ENCODE peak calls at places on chromosomes 1 and 21, in seven cellular contexts. I is progenitor cell of endocrine pancreas, B is GM13976, Q is GM12865, Z is fibroblast of the aortic adventitia, H is WTC11, K is astrocyte of the spinal cord. N is an unnamed sample.

GRCh38 chr1:194535369-194535768 is 1349.0 kb upstream of the B3GALT2 start:
- DNase-seq in I (peak), B (no peak), Q (no peak), Z (no peak), H (peak), K (no peak), N (no peak)

GRCh38 chr1:20439282-20439681 is 46.7 kb downstream of the CAMK2N1 start:
- DNase-seq in I (no peak), B (no peak), Q (no peak), Z (peak), H (peak), K (peak), N (no peak)

GRCh38 chr1:50610563-50610962 is 187.3 kb upstream of the DMRTA2 start:
- DNase-seq in I (no peak), B (no peak), Q (peak), Z (no peak), H (no peak), K (no peak), N (no peak)

GRCh38 chr21:34814529-34814951 is 145.7 kb downstream of the CLIC6 start:
- DNase-seq in I (no peak), B (no peak), Q (no peak), Z (no peak), H (no peak), K (no peak), N (no peak)

GRCh38 chr1:113253187-113253966 is 136.9 kb upstream of the MAGI3 start:
- DNase-seq in I (no peak), B (no peak), Q (no peak), Z (no peak), H (no peak), K (no peak), N (no peak)

GRCh38 chr1:206687251-206687914 is 2.7 kb downstream of the MAPKAPK2 start:
- DNase-seq in I (no peak), B (no peak), Q (no peak), Z (no peak), H (no peak), K (no peak), N (no peak)

GRCh38 chr1:222084996-222085395 is 343.1 kb upstream of the DUSP10 start:
- DNase-seq in I (no peak), B (no peak), Q (no peak), Z (peak), H (no peak), K (no peak), N (no peak)

GRCh38 chr1:203448521-203449061 is 27.0 kb upstream of the PRELP start:
- DNase-seq in I (no peak), B (no peak), Q (no peak), Z (no peak), H (no peak), K (no peak), N (no peak)

GRCh38 chr1:107706181-107706580 is 258.8 kb downstream of the VAV3 start:
- DNase-seq in I (no peak), B (no peak), Q (no peak), Z (no peak), H (no peak), K (no peak), N (no peak)

GRCh38 chr1:4794020-4794780 is 139.8 kb downstream of the AJAP1 start:
- DNase-seq in I (no peak), B (peak), Q (no peak), Z (no peak), H (no peak), K (no peak), N (no peak)

GRCh38 chr1:59730759-59731478 is 83.8 kb upstream of the HOOK1 start:
- DNase-seq in I (no peak), B (no peak), Q (no peak), Z (peak), H (no peak), K (peak), N (peak)

GRCh38 chr1:204836856-204837255 is 33.8 kb upstream of the NFASC start:
- DNase-seq in I (no peak), B (no peak), Q (no peak), Z (peak), H (no peak), K (no peak), N (no peak)

GRCh38 chr1:48903291-48903690 is 126.6 kb upstream of the BEND5 start:
- DNase-seq in I (no peak), B (no peak), Q (no peak), Z (no peak), H (no peak), K (no peak), N (no peak)

GRCh38 chr1:48906729-48907128 is 130.0 kb upstream of the BEND5 start:
- DNase-seq in I (no peak), B (no peak), Q (no peak), Z (no peak), H (no peak), K (no peak), N (no peak)

DNA sequence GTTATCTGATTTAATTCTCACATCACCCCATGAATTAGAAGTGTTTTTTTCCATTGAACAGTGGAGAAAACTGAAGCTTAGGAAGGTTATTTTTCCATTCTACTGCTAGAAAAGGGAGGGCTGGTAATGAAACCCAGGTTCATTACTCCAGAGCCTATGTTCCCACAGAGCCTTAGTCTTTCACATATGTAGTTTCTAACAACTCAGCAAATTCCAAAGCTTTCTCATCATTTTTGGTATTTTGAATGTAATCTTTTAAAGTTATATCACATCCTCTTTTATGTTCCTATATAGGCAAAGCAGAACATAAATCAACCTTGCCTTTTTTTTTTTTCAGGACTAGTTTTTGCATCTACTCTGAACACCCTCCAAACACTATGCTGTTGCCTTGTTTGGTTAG is 131.9 kb upstream of the BEND5 start:
- DNase-seq in I (no peak), B (no peak), Q (no peak), Z (no peak), H (no peak), K (no peak), N (no peak)
- TF ChIP-seq CTCF in I (no peak), B (no peak), Q (no peak), Z (no peak), H (no peak), K (no peak), N (no peak)

GRCh38 chr1:178294654-178295053 is 200.8 kb downstream of the RASAL2 start:
- DNase-seq in I (no peak), B (no peak), Q (no peak), Z (no peak), H (no peak), K (no peak), N (no peak)

GRCh38 chr1:178301141-178301540 is 195.6 kb downstream of the CLEC20A start:
- DNase-seq in I (no peak), B (no peak), Q (no peak), Z (no peak), H (no peak), K (no peak), N (no peak)

DNA sequence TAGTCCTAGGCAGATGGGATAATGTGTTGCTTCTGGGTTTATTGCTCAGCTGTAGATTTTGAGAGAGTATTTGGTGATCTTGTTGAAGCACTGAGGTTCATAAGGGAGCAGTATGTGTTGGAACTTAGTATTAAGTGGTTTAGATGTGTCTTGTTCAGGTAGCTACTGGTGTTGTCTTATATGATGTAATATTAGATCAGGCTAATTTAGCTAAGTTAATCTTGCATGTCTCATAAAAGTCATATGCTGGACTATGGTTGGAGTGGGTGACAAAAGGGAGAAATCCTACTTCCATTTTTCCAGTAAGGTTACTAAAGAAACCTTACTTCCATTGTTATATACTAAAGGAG is 196.4 kb downstream of the CLEC20A start:
- DNase-seq in I (no peak), B (no peak), Q (no peak), Z (no peak), H (no peak), K (no peak), N (no peak)
- TF ChIP-seq CTCF in I (no peak), B (no peak), Q (no peak), Z (no peak), H (no peak), K (no peak), N (no peak)

DNA sequence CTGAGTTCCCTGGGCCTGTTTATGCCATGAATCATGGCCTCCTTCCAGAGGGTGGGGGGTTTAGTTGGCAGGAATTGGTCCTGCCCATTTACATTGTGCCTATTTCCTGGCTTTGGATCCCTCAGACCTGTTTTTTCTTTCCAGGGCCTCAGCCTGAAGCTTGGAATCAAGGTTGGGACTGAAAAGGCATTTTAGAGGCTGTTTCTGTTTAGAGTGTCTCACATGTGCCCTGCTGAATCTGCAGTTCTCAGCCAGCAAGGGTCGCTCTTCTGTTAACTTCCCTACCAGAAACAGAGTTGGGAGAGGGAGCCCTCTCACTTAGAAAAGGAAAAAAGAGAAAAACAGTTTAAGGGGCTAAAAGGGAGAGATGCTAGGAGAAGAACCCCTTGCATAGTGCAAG is 191.1 kb downstream of the PTPRC start:
- DNase-seq in I (no peak), B (no peak), Q (peak), Z (peak), H (peak), K (peak), N (no peak)
- TF ChIP-seq CTCF in I (peak), B (no peak), Q (peak), Z (peak), H (no peak), K (peak), N (no peak)

DNA sequence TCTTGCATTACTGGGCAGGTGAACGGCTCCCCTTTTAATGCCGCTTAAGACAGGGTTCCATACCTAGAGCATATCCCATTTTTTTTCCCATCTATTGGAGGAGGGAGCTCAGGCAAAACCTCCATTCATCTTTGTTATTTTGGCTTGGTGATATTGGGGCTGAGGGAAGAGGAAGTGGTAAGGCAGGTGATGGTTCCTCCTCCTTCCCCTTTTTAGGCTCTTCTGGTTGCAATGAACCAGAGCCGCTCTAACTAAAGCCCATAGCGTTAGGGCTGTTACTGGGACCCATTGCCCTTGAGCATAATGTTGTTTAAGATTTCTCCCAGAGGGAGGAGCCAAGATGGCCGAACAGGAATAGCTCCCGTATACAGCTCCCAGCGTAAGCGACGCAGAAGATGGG is 21.1 kb downstream of the PYHIN1 start:
- DNase-seq in I (no peak), B (peak), Q (peak), Z (no peak), H (no peak), K (no peak), N (no peak)
- TF ChIP-seq CTCF in I (no peak), B (no peak), Q (no peak), Z (no peak), H (no peak), K (no peak), N (no peak)

GRCh38 chr1:246297314-246298273 is 209.5 kb downstream of the SMYD3 start:
- DNase-seq in I (no peak), B (no peak), Q (no peak), Z (no peak), H (no peak), K (no peak), N (no peak)
- TF ChIP-seq CTCF in I (no peak), B (no peak), Q (no peak), Z (no peak), H (no peak), K (no peak), N (no peak)

DNA sequence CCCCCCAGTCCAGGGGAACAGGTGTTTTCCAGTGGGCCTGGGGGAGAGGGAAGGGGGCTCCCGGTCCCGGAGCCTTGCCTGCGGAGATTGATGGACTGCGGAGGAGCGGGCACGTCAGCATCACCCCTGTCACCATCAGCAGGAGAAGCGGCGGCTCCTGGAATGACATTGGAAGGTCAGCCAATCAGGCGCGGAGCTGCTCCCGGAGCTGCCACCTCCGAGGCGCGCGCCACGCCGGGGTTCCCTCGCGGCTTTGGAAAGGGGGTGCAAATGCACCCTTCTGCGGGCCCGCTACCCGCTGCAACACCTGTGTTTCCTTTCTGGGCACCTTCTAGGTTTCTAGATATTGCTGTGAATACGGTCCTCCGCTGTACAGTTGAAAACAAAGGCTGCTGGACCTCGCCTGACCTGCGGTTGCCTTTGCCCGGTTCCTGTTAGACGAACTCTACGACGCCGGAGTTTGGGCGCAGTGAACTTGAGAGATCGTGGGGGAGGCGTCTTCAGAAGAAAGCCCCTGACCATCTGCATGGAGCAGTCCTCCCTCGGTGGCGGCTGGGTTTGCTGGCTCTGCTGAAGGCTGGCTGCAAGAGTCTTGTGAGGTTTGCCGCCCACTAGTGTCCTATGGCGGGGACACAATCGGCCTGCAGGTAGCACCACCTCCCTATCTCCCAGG is 5.3 kb downstream of the DSCAM start:
- DNase-seq in I (peak), B (no peak), Q (peak), Z (no peak), H (peak), K (peak), N (no peak)
- TF ChIP-seq CTCF in I (peak), B (no peak), Q (no peak), Z (no peak), H (no peak), K (peak), N (no peak)

DNA sequence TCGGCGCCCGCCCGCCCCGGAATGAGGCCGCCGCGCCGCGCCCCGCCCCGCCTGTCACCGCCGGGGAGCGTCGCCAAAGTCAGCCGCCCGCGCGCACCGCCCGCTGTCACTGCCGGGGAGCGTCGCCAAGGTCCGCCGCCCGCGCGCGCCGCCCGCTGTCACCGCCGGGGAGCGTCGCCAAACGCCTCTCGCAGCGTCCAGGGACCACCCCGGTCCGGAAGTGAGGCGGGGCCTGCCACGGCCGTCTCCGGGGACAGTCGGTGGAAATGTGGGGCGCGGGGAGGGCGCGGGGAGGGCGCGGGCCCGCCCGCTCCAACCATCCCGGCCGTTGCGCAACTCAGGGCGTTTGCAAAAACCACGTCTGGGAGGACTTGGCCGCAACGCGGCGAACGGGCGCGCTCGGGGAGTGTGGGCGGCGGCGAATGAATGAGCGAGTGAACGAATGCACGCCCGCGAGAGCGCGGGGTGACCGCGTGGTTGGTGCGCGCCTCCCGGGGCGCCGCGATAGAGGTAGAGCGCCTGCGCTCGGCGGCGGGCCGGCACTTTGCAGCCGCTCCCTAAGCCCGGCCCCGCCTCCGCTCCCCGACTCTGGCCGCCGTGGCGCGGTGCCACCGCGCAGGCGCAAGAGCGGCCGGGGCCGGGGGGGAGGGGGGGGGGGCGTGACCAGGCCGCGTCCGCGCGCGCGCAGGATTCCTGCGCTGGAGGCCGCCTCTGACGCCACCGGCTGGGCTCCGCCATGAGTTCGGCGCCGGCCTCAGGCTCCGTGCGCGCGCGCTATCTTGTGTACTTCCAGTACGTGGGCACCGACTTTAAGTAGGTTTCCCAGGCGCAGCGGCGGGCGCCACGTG is at the start of the genes ACAP3 and PUSL1:
- DNase-seq in I (peak), B (peak), Q (peak), Z (peak), H (peak), K (peak), N (peak)
- TF ChIP-seq CTCF in I (no peak), B (no peak), Q (no peak), Z (no peak), H (no peak), K (no peak), N (no peak)

GRCh38 chr1:36150296-36151132 is 1.2 kb upstream of the TRAPPC3 start:
- DNase-seq in I (peak), B (peak), Q (peak), Z (peak), H (peak), K (peak), N (peak)

GRCh38 chr1:36149973-36150295 is 648 bp upstream of the TRAPPC3 start:
- DNase-seq in I (no peak), B (no peak), Q (no peak), Z (no peak), H (no peak), K (no peak), N (no peak)

GRCh38 chr1:36151133-36151844 is 2.0 kb upstream of the TRAPPC3 start:
- DNase-seq in I (no peak), B (no peak), Q (no peak), Z (no peak), H (no peak), K (no peak), N (no peak)

GRCh38 chr1:36148821-36149236 is 457 bp downstream of the TRAPPC3 start:
- DNase-seq in I (no peak), B (no peak), Q (no peak), Z (peak), H (no peak), K (no peak), N (no peak)

GRCh38 chr1:36149237-36149972 is at the start of gene TRAPPC3:
- DNase-seq in I (peak), B (peak), Q (peak), Z (peak), H (peak), K (peak), N (peak)
- TF ChIP-seq CTCF in I (peak), B (peak), Q (peak), Z (peak), H (peak), K (peak), N (peak)

GRCh38 chr1:31181515-31182343 is 58.0 kb downstream of the NKAIN1 start:
- DNase-seq in I (peak), B (peak), Q (peak), Z (peak), H (peak), K (no peak), N (peak)

GRCh38 chr1:31180338-31180737 is 59.3 kb downstream of the NKAIN1 start:
- DNase-seq in I (no peak), B (no peak), Q (no peak), Z (no peak), H (no peak), K (no peak), N (no peak)

GRCh38 chr1:31183126-31183525 is 56.6 kb downstream of the NKAIN1 start:
- DNase-seq in I (no peak), B (no peak), Q (no peak), Z (no peak), H (no peak), K (no peak), N (no peak)

GRCh38 chr1:31183927-31184554 is 55.6 kb downstream of the NKAIN1 start:
- DNase-seq in I (peak), B (peak), Q (peak), Z (peak), H (peak), K (no peak), N (peak)

DNA sequence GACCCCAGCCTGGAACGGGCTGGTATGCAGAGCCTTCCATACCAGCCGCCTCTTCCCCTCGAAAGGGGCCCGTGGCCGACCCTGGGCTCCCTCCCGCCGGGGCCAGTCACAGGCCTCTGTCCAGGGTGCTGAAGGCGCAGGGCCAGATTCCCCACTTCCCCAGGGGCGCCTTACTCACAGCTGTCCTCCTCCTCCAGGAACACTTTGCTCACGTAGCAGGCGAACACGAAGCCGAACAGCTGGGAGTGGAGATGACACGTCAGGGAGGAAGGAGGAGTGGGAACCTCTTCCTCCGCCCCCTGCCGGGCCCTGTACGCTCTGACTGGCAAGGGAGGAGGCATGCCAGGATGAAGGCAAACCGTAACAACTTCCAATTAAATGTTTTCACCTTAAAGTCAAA is 57.3 kb downstream of the NKAIN1 start:
- DNase-seq in I (peak), B (peak), Q (peak), Z (peak), H (peak), K (peak), N (peak)
- TF ChIP-seq CTCF in I (peak), B (no peak), Q (no peak), Z (peak), H (no peak), K (peak), N (peak)

N was measured in Calu3.